ENCODE peak calls at places on chromosome 21, in six cellular contexts. One of them, this sample, is unnamed.
A peak's percentile ranks its signal among the peaks of the same experiment; 100 is the strongest.

GRCh38 chr21:25809013-25809412 is 74.2 kb downstream of the GABPA start:
- DNase-seq in HCT116: no peak
- DNase-seq in effector memory CD4-positive, alpha-beta T cell: no peak
- DNase-seq in uterus: no peak
- DNase-seq in ascending aorta: no peak
- DNase-seq in fibroblast of lung: no peak
- DNase-seq in this sample: no peak

GRCh38 chr21:43916691-43917514 is 51.9 kb downstream of the AGPAT3 start:
- DNase-seq in HCT116: no peak
- DNase-seq in effector memory CD4-positive, alpha-beta T cell: peak; percentile 30
- DNase-seq in uterus: no peak
- DNase-seq in ascending aorta: no peak
- DNase-seq in fibroblast of lung: no peak
- DNase-seq in this sample: no peak

GRCh38 chr21:46191686-46192575 is 7.7 kb upstream of the SPATC1L start:
- DNase-seq in HCT116: no peak
- DNase-seq in effector memory CD4-positive, alpha-beta T cell: no peak
- DNase-seq in uterus: no peak
- DNase-seq in ascending aorta: peak; percentile 56
- DNase-seq in fibroblast of lung: no peak
- DNase-seq in this sample: no peak

GRCh38 chr21:45076245-45076661 is 1.9 kb downstream of the ADARB1 start:
- DNase-seq in HCT116: no peak
- DNase-seq in effector memory CD4-positive, alpha-beta T cell: no peak
- DNase-seq in uterus: no peak
- DNase-seq in ascending aorta: peak; percentile 57
- DNase-seq in fibroblast of lung: no peak
- DNase-seq in this sample: no peak

GRCh38 chr21:44701541-44701940 is 4.6 kb downstream of the KRTAP10-12 start:
- DNase-seq in HCT116: no peak
- DNase-seq in effector memory CD4-positive, alpha-beta T cell: no peak
- DNase-seq in uterus: no peak
- DNase-seq in ascending aorta: peak; percentile 44
- DNase-seq in fibroblast of lung: no peak
- DNase-seq in this sample: no peak

GRCh38 chr21:15000076-15000475 is 64.7 kb downstream of the NRIP1 start:
- DNase-seq in HCT116: no peak
- DNase-seq in effector memory CD4-positive, alpha-beta T cell: no peak
- DNase-seq in uterus: no peak
- DNase-seq in ascending aorta: no peak
- DNase-seq in fibroblast of lung: peak; percentile 88
- DNase-seq in this sample: no peak

GRCh38 chr21:45386336-45386727 is 18.6 kb upstream of the COL18A1 start:
- DNase-seq in HCT116: no peak
- DNase-seq in effector memory CD4-positive, alpha-beta T cell: no peak
- DNase-seq in uterus: peak; percentile 24
- DNase-seq in ascending aorta: peak; percentile 57
- DNase-seq in fibroblast of lung: no peak
- DNase-seq in this sample: no peak

GRCh38 chr21:44569861-44570517 is 3.5 kb upstream of the KRTAP10-4 start:
- DNase-seq in HCT116: no peak
- DNase-seq in effector memory CD4-positive, alpha-beta T cell: no peak
- DNase-seq in uterus: no peak
- DNase-seq in ascending aorta: no peak
- DNase-seq in fibroblast of lung: no peak
- DNase-seq in this sample: no peak

GRCh38 chr21:37753122-37753599 is 163.1 kb downstream of the KCNJ6 start:
- DNase-seq in HCT116: no peak
- DNase-seq in effector memory CD4-positive, alpha-beta T cell: no peak
- DNase-seq in uterus: no peak
- DNase-seq in ascending aorta: no peak
- DNase-seq in fibroblast of lung: no peak
- DNase-seq in this sample: no peak

GRCh38 chr21:45379171-45379900 is 25.6 kb upstream of the COL18A1 start:
- DNase-seq in HCT116: no peak
- DNase-seq in effector memory CD4-positive, alpha-beta T cell: no peak
- DNase-seq in uterus: peak; percentile 10
- DNase-seq in ascending aorta: peak; percentile 43
- DNase-seq in fibroblast of lung: no peak
- DNase-seq in this sample: no peak

GRCh38 chr21:19286901-19287300 is 883.3 kb upstream of the TMPRSS15 start:
- DNase-seq in HCT116: no peak
- DNase-seq in effector memory CD4-positive, alpha-beta T cell: no peak
- DNase-seq in uterus: no peak
- DNase-seq in ascending aorta: no peak
- DNase-seq in fibroblast of lung: no peak
- DNase-seq in this sample: no peak

GRCh38 chr21:35057428-35057827 is 8.3 kb upstream of the RUNX1 start:
- DNase-seq in HCT116: no peak
- DNase-seq in effector memory CD4-positive, alpha-beta T cell: no peak
- DNase-seq in uterus: no peak
- DNase-seq in ascending aorta: no peak
- DNase-seq in fibroblast of lung: no peak
- DNase-seq in this sample: no peak

GRCh38 chr21:46622226-46622625 is 13.2 kb upstream of the PRMT2 start:
- DNase-seq in HCT116: no peak
- DNase-seq in effector memory CD4-positive, alpha-beta T cell: peak; percentile 18
- DNase-seq in uterus: no peak
- DNase-seq in ascending aorta: peak; percentile 69
- DNase-seq in fibroblast of lung: no peak
- DNase-seq in this sample: no peak

GRCh38 chr21:25176637-25177412 is 430.5 kb downstream of the MRPL39 start:
- DNase-seq in HCT116: no peak
- DNase-seq in effector memory CD4-positive, alpha-beta T cell: no peak
- DNase-seq in uterus: no peak
- DNase-seq in ascending aorta: no peak
- DNase-seq in fibroblast of lung: peak; percentile 78
- DNase-seq in this sample: no peak

GRCh38 chr21:45366476-45366875 is 38.5 kb upstream of the COL18A1 start:
- DNase-seq in HCT116: no peak
- DNase-seq in effector memory CD4-positive, alpha-beta T cell: no peak
- DNase-seq in uterus: no peak
- DNase-seq in ascending aorta: no peak
- DNase-seq in fibroblast of lung: no peak
- DNase-seq in this sample: no peak

GRCh38 chr21:9008636-9009035 is 1512.7 kb upstream of the TPTE start:
- DNase-seq in HCT116: no peak
- DNase-seq in effector memory CD4-positive, alpha-beta T cell: no peak
- DNase-seq in uterus: no peak
- DNase-seq in ascending aorta: peak; percentile 62
- DNase-seq in fibroblast of lung: no peak
- DNase-seq in this sample: no peak

GRCh38 chr21:37700641-37701202 is 215.5 kb downstream of the KCNJ6 start:
- DNase-seq in HCT116: peak; percentile 73
- DNase-seq in effector memory CD4-positive, alpha-beta T cell: no peak
- DNase-seq in uterus: no peak
- DNase-seq in ascending aorta: no peak
- DNase-seq in fibroblast of lung: peak; percentile 80
- DNase-seq in this sample: no peak

GRCh38 chr21:29372063-29372802 is 73.5 kb downstream of the BACH1 start:
- DNase-seq in HCT116: peak; percentile 67
- DNase-seq in effector memory CD4-positive, alpha-beta T cell: peak; percentile 53
- DNase-seq in uterus: peak; percentile 74
- DNase-seq in ascending aorta: peak; percentile 76
- DNase-seq in fibroblast of lung: peak; percentile 75
- DNase-seq in this sample: peak; percentile 21

GRCh38 chr21:22585558-22585957 is 1587.3 kb downstream of the NCAM2 start:
- DNase-seq in HCT116: no peak
- DNase-seq in effector memory CD4-positive, alpha-beta T cell: no peak
- DNase-seq in uterus: no peak
- DNase-seq in ascending aorta: no peak
- DNase-seq in fibroblast of lung: no peak
- DNase-seq in this sample: no peak

GRCh38 chr21:38809170-38809878 is 3.6 kb downstream of the ETS2 start:
- DNase-seq in HCT116: no peak
- DNase-seq in effector memory CD4-positive, alpha-beta T cell: no peak
- DNase-seq in uterus: no peak
- DNase-seq in ascending aorta: no peak
- DNase-seq in fibroblast of lung: no peak
- DNase-seq in this sample: no peak
- H3K4me3 ChIP-seq in HCT116: no peak overlapping the region
- H3K4me3 ChIP-seq in effector memory CD4-positive, alpha-beta T cell: no peak overlapping the region
- H3K4me3 ChIP-seq in uterus: no peak overlapping the region
- H3K4me3 ChIP-seq in ascending aorta: peak overlapping the region; percentile 100
- H3K4me3 ChIP-seq in fibroblast of lung: peak overlapping the region; percentile 93
- H3K4me3 ChIP-seq in this sample: peak overlapping the region; percentile 82

GRCh38 chr21:41798326-41798725 is 31.5 kb upstream of the RIPK4 start:
- DNase-seq in HCT116: no peak
- DNase-seq in effector memory CD4-positive, alpha-beta T cell: no peak
- DNase-seq in uterus: no peak
- DNase-seq in ascending aorta: no peak
- DNase-seq in fibroblast of lung: no peak
- DNase-seq in this sample: no peak

GRCh38 chr21:41792711-41793110 is 25.9 kb upstream of the RIPK4 start:
- DNase-seq in HCT116: no peak
- DNase-seq in effector memory CD4-positive, alpha-beta T cell: no peak
- DNase-seq in uterus: no peak
- DNase-seq in ascending aorta: no peak
- DNase-seq in fibroblast of lung: no peak
- DNase-seq in this sample: no peak

GRCh38 chr21:41799763-41800162 is 32.9 kb upstream of the RIPK4 start:
- DNase-seq in HCT116: no peak
- DNase-seq in effector memory CD4-positive, alpha-beta T cell: no peak
- DNase-seq in uterus: no peak
- DNase-seq in ascending aorta: no peak
- DNase-seq in fibroblast of lung: no peak
- DNase-seq in this sample: no peak

GRCh38 chr21:41796476-41797080 is 29.7 kb upstream of the RIPK4 start:
- DNase-seq in HCT116: no peak
- DNase-seq in effector memory CD4-positive, alpha-beta T cell: no peak
- DNase-seq in uterus: no peak
- DNase-seq in ascending aorta: no peak
- DNase-seq in fibroblast of lung: no peak
- DNase-seq in this sample: no peak

DNA sequence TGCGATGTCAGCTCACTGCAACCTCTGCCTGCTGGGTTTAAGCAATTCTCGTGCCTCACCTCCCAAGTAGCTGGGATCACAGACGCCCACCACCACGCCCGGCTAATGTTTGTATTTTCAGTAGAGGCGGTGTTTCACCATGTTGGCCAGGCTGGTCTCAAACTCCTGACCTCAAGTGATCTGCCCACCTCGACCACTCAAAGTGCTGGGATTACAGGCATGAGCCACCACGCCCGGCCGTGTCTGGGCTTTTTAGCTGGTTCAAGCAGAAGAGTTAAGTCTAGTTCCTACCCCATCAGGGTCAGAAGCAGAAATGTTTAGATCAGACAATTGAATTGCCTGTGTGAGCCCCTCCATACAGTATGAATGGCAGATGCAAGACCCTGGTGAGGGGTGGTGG is 27.7 kb upstream of the RIPK4 start:
- DNase-seq in HCT116: no peak
- DNase-seq in effector memory CD4-positive, alpha-beta T cell: no peak
- DNase-seq in uterus: no peak
- DNase-seq in ascending aorta: no peak
- DNase-seq in fibroblast of lung: no peak
- DNase-seq in this sample: no peak
- H3K27ac ChIP-seq in HCT116: no peak overlapping the region
- H3K27ac ChIP-seq in effector memory CD4-positive, alpha-beta T cell: no peak overlapping the region
- H3K27ac ChIP-seq in uterus: no peak overlapping the region
- H3K27ac ChIP-seq in ascending aorta: no peak overlapping the region
- H3K27ac ChIP-seq in fibroblast of lung: no peak overlapping the region
- H3K27ac ChIP-seq in this sample: no peak overlapping the region

DNA sequence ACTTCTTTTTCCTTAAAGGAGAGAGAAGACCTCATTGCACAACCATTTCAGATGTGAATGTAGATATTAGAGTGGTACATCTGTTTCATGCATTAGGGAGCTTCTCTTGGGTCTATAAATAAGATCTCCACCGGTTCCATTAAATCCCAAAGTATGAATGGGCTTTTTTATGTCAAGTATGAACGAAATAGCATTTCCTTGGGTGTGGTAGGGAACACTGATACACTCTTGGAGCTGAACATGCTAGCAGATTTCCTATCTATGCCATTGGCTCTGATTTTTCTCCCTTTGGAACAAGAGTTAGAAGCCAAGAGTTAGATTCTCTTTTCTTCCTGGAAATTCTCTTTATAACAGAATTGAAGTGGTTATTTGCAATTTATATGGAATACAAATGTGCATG is 245.6 kb upstream of the ADAMTS5 start:
- DNase-seq in HCT116: no peak
- DNase-seq in effector memory CD4-positive, alpha-beta T cell: no peak
- DNase-seq in uterus: no peak
- DNase-seq in ascending aorta: no peak
- DNase-seq in fibroblast of lung: no peak
- DNase-seq in this sample: no peak
- H3K9me3 ChIP-seq in HCT116: peaks cover 15% of the 10 kb centered on the region
- H3K9me3 ChIP-seq in effector memory CD4-positive, alpha-beta T cell: no peaks in the 10 kb centered on the region
- H3K9me3 ChIP-seq in uterus: no peaks in the 10 kb centered on the region
- H3K9me3 ChIP-seq in ascending aorta: no peaks in the 10 kb centered on the region
- H3K9me3 ChIP-seq in fibroblast of lung: no peaks in the 10 kb centered on the region
- H3K9me3 ChIP-seq in this sample: no peaks in the 10 kb centered on the region

GRCh38 chr21:36463204-36463603 is 16.7 kb downstream of the CLDN14 start:
- DNase-seq in HCT116: no peak
- DNase-seq in effector memory CD4-positive, alpha-beta T cell: no peak
- DNase-seq in uterus: no peak
- DNase-seq in ascending aorta: no peak
- DNase-seq in fibroblast of lung: no peak
- DNase-seq in this sample: no peak
- H3K4me3 ChIP-seq in HCT116: no peak overlapping the region
- H3K4me3 ChIP-seq in effector memory CD4-positive, alpha-beta T cell: no peak overlapping the region
- H3K4me3 ChIP-seq in uterus: no peak overlapping the region
- H3K4me3 ChIP-seq in ascending aorta: no peak overlapping the region
- H3K4me3 ChIP-seq in fibroblast of lung: no peak overlapping the region
- H3K4me3 ChIP-seq in this sample: no peak overlapping the region

DNA sequence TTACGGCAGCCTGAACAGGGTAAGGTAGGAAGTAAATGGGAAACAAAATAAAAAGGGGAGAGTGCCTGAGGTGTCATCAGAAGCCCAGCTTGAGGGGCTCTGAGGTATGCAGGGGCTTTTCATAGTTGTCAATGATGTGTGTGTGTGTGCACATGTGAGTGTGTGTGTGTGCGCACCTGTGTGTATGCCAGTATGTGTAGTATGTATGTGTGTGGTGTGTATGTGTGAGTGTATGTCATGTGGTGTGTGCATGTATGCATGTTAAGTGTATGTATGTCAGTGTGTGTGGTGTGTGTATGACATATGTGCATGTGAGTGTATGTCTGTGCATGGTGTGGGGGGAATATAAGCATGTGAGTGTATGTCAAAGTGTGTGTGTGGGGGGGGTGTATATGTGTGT is 184.1 kb downstream of the DSCAM start:
- DNase-seq in HCT116: no peak
- DNase-seq in effector memory CD4-positive, alpha-beta T cell: no peak
- DNase-seq in uterus: no peak
- DNase-seq in ascending aorta: no peak
- DNase-seq in fibroblast of lung: no peak
- DNase-seq in this sample: no peak
- H3K27ac ChIP-seq in HCT116: no peak overlapping the region
- H3K27ac ChIP-seq in effector memory CD4-positive, alpha-beta T cell: no peak overlapping the region
- H3K27ac ChIP-seq in uterus: no peak overlapping the region
- H3K27ac ChIP-seq in ascending aorta: no peak overlapping the region
- H3K27ac ChIP-seq in fibroblast of lung: no peak overlapping the region
- H3K27ac ChIP-seq in this sample: no peak overlapping the region

DNA sequence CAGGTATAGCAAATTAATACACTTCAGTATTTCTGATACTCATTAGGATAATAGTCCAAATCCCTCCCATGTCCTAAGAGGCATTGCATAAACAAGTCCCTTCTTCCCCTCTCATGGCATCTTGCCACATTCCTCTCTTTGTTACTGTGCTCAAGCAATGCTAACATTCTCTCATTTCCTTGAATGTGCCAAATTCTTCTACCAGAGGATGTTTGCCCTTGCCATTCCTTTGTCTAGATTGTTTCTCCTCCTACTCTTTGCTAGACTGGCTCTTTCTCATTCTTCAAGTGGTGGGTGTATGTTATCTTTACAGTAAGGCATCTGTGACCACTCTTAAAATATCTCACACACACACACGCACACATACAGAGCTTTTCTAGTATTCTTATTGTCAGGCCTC is 621.0 kb upstream of the CXADR start:
- DNase-seq in HCT116: no peak
- DNase-seq in effector memory CD4-positive, alpha-beta T cell: no peak
- DNase-seq in uterus: no peak
- DNase-seq in ascending aorta: no peak
- DNase-seq in fibroblast of lung: peak; percentile 97
- DNase-seq in this sample: no peak
- H3K9me3 ChIP-seq in HCT116: peaks cover 20% of the 10 kb centered on the region
- H3K9me3 ChIP-seq in effector memory CD4-positive, alpha-beta T cell: no peaks in the 10 kb centered on the region
- H3K9me3 ChIP-seq in uterus: no peaks in the 10 kb centered on the region
- H3K9me3 ChIP-seq in ascending aorta: no peaks in the 10 kb centered on the region
- H3K9me3 ChIP-seq in fibroblast of lung: no peaks in the 10 kb centered on the region
- H3K9me3 ChIP-seq in this sample: no peaks in the 10 kb centered on the region

This sample was measured in thoracic aorta.